ENCODE peak calls at places on chromosomes 5 and 9, in nine cellular contexts. E is NCI-H82; J is WTC11; Q is AG10803; L is stimulated activated CD4-positive, alpha-beta T cell treated with anti-CD3 and anti-CD28 coated beads, Interleukin-15, amount 100 ng/mL, for 1 hour; Y is iPS DF 6.9; U is HCT116; R is activated gamma-delta T cell treated with Interleukin-2 at 50 U/mL for 16 hours; K is Karpas-422. F is an unnamed sample.

GRCh38 chr5:38719403-38719802 is 126.4 kb upstream of the OSMR start:
- DNase-seq in L (no peak), U (no peak), E (no peak), R (no peak), J (no peak), K (no peak), Y (no peak), Q (no peak), F (no peak)

GRCh38 chr9:109771796-109772525 is 8.0 kb upstream of the PALM2AKAP2 start:
- DNase-seq in Y (no peak), Q (peak; percentile 52), J (no peak), U (no peak), E (no peak), R (no peak), L (no peak), K (no peak), F (no peak)

GRCh38 chr9:129990269-129991005 is 52.6 kb downstream of the FNBP1 start:
- DNase-seq in J (no peak), L (no peak), E (no peak), Y (no peak), Q (no peak), U (no peak), R (no peak), K (peak; percentile 69), F (no peak)

GRCh38 chr9:36433386-36433785 is 33.3 kb upstream of the RNF38 start:
- DNase-seq in L (no peak), J (no peak), R (no peak), U (no peak), Q (no peak), E (no peak), Y (no peak), K (no peak), F (no peak)

GRCh38 chr5:96821260-96821916 is 13.6 kb upstream of the ERAP1 start:
- DNase-seq in E (no peak), R (no peak), J (no peak), L (no peak), U (no peak), Y (no peak), K (no peak), Q (peak; percentile 9), F (no peak)

GRCh38 chr5:102753889-102754498 is 1.1 kb upstream of the PAM start:
- DNase-seq in E (no peak), L (no peak), K (no peak), Q (no peak), R (no peak), Y (no peak), U (no peak), J (peak; percentile 25), F (no peak)

GRCh38 chr5:172178301-172179031 is 9.6 kb downstream of the STK10 start:
- DNase-seq in E (no peak), K (no peak), U (no peak), Y (no peak), R (no peak), Q (no peak), J (no peak), L (no peak), F (no peak)

GRCh38 chr5:136135536-136135935 is 2.9 kb downstream of the SMAD5 start:
- DNase-seq in E (no peak), Q (peak; percentile 17), K (no peak), R (no peak), U (no peak), Y (no peak), L (no peak), J (no peak), F (no peak)

F was measured in central memory CD8-positive, alpha-beta T cell.